ENCODE peak calls at places on chromosomes 3 and 15, in eight cellular contexts. O is kidney; P is ELR; J is endothelial cell of umbilical vein; F is activated naive CD4-positive, alpha-beta T cell treated with anti-CD3 and anti-CD28 coated beads for 36 hours; M is T-helper 17 cell; R is SW480; B is type B pancreatic cell. Q is an unnamed sample.
A peak's percentile ranks its signal among the peaks of the same experiment; 100 is the strongest.

GRCh38 chr3:100150583-100150982 is 36.3 kb upstream of the FILIP1L start:
- DNase-seq in O (no peak), J (no peak), R (no peak), F (no peak), B (no peak), M (no peak), P (no peak), Q (no peak)

GRCh38 chr3:7075901-7076300 is 215.0 kb downstream of the GRM7 start:
- DNase-seq in B (no peak), O (no peak), F (no peak), J (no peak), P (no peak), M (no peak), R (no peak), Q (no peak)

GRCh38 chr3:31008986-31009385 is 114.5 kb upstream of the GADL1 start:
- DNase-seq in M (no peak), R (peak; percentile 15), F (no peak), B (no peak), P (peak; percentile 65), J (no peak), O (no peak), Q (peak; percentile 7)

GRCh38 chr15:38134252-38134651 is 118.4 kb upstream of the SPRED1 start:
- DNase-seq in R (no peak), M (no peak), P (no peak), J (no peak), O (no peak), B (no peak), F (no peak), Q (no peak)

GRCh38 chr3:54822206-54822605 is 105.7 kb downstream of the LRTM1 start:
- DNase-seq in O (no peak), M (no peak), R (no peak), J (no peak), P (peak; percentile 13), F (no peak), B (no peak), Q (peak; percentile 45)

GRCh38 chr3:50370594-50370993 is 11.3 kb upstream of the TMEM115 start:
- DNase-seq in R (peak; percentile 42), J (peak; percentile 52), M (no peak), F (no peak), B (no peak), O (no peak), P (peak; percentile 50), Q (peak; percentile 72)

GRCh38 chr3:25534007-25534406 is 105.9 kb downstream of the RARB start:
- DNase-seq in J (no peak), P (no peak), R (no peak), B (no peak), M (no peak), F (no peak), O (no peak), Q (peak; percentile 5)

GRCh38 chr15:77455696-77456293 is 35.1 kb downstream of the HMG20A start:
- DNase-seq in P (peak; percentile 52), J (peak; percentile 95), F (no peak), B (no peak), R (no peak), M (no peak), O (no peak), Q (no peak)

GRCh38 chr3:106068795-106069194 is 200.0 kb upstream of the CBLB start:
- DNase-seq in B (no peak), O (no peak), R (no peak), M (no peak), J (no peak), F (peak; percentile 26), P (no peak), Q (no peak)

GRCh38 chr3:109023656-109024254 is 70.1 kb upstream of the GUCA1C start:
- DNase-seq in J (peak; percentile 44), M (no peak), F (peak; percentile 62), B (no peak), O (no peak), R (peak; percentile 47), P (peak; percentile 61), Q (peak; percentile 17)

GRCh38 chr15:85831415-85832113 is 36.8 kb upstream of the KLHL25 start:
- DNase-seq in B (peak; percentile 74), F (peak; percentile 60), O (peak; percentile 80), M (no peak), R (peak; percentile 32), J (peak; percentile 49), P (peak; percentile 65), Q (peak; percentile 65)

GRCh38 chr3:58568572-58569286 is 8.5 kb downstream of the FAM107A start:
- DNase-seq in R (peak; percentile 45), B (peak; percentile 87), F (peak; percentile 89), M (peak; percentile 39), J (peak; percentile 83), P (peak; percentile 70), O (peak; percentile 71), Q (peak; percentile 53)

GRCh38 chr3:125212096-125212508 is 446 bp downstream of the SLC12A8 start:
- DNase-seq in J (no peak), P (no peak), B (no peak), R (peak; percentile 32), M (no peak), F (no peak), O (peak; percentile 75), Q (peak; percentile 28)

GRCh38 chr3:162541923-162542322 is 1045.3 kb downstream of the OTOL1 start:
- DNase-seq in J (no peak), O (no peak), P (no peak), B (no peak), F (no peak), R (no peak), M (no peak), Q (no peak)

GRCh38 chr15:31214158-31214863 is 112.3 kb upstream of the KLF13 start:
- DNase-seq in P (no peak), R (peak; percentile 26), B (no peak), O (no peak), J (no peak), M (no peak), F (peak; percentile 43), Q (no peak)

GRCh38 chr15:39269352-39269751 is 311.5 kb upstream of the THBS1 start:
- DNase-seq in M (no peak), F (no peak), O (no peak), B (no peak), J (peak; percentile 51), R (no peak), P (no peak), Q (peak; percentile 75)

GRCh38 chr3:14218355-14218754 is 39.7 kb downstream of the LSM3 start:
- DNase-seq in M (no peak), B (no peak), F (no peak), R (no peak), P (no peak), J (no peak), O (no peak), Q (no peak)

GRCh38 chr3:53938645-53939044 is 47.0 kb upstream of the SELENOK start:
- DNase-seq in P (peak; percentile 66), O (no peak), B (no peak), F (peak; percentile 55), M (no peak), J (peak; percentile 39), R (peak; percentile 61), Q (peak; percentile 69)

GRCh38 chr3:111924283-111924682 is 54.5 kb upstream of the ABHD10 start:
- DNase-seq in R (peak; percentile 18), O (peak; percentile 85), J (peak; percentile 99), M (no peak), F (no peak), B (no peak), P (no peak), Q (peak; percentile 60)

GRCh38 chr3:43969944-43970343 is 271.7 kb upstream of the TOPAZ1 start:
- DNase-seq in O (no peak), P (no peak), M (no peak), B (no peak), R (no peak), J (no peak), F (no peak), Q (no peak)

GRCh38 chr3:104788807-104789206 is 577.9 kb upstream of the ALCAM start:
- DNase-seq in J (no peak), R (no peak), P (no peak), M (no peak), B (no peak), O (no peak), F (no peak), Q (no peak)

GRCh38 chr3:64443553-64444331 is 218.5 kb upstream of the PRICKLE2 start:
- DNase-seq in P (peak; percentile 37), R (no peak), B (peak; percentile 75), O (peak; percentile 81), J (no peak), F (no peak), M (no peak), Q (peak; percentile 65)

GRCh38 chr3:170563712-170564423 is 22.0 kb downstream of the SLC7A14 start:
- DNase-seq in M (no peak), F (no peak), P (peak; percentile 87), O (no peak), J (peak; percentile 86), B (no peak), R (peak; percentile 10), Q (peak; percentile 54)